ENCODE peak calls at places on chromosomes 16 and 17, in eight cellular contexts. N, E, K, R, W, T, U and Y are unnamed samples.

GRCh38 chr16:57023541-57024249 is 34.3 kb downstream of the NLRC5 start:
- DNase-seq in N (no peak), E (no peak), K (peak; percentile 74), R (no peak), W (no peak), T (peak; percentile 77), U (peak; percentile 88), Y (no peak)

GRCh38 chr17:59838196-59838911 is 54.4 kb downstream of the TUBD1 start:
- DNase-seq in N (no peak), E (no peak), K (no peak), R (no peak), W (no peak), T (no peak), U (no peak), Y (no peak)

GRCh38 chr17:77558846-77559626 is 399.5 kb upstream of the TNRC6C start:
- DNase-seq in N (no peak), E (no peak), K (no peak), R (no peak), W (no peak), T (no peak), U (no peak), Y (no peak)

GRCh38 chr16:19885456-19886060 is 910 bp upstream of the GPRC5B start:
- DNase-seq in N (no peak), E (no peak), K (no peak), R (no peak), W (peak; percentile 49), T (no peak), U (no peak), Y (no peak)

GRCh38 chr17:50352072-50352692 is 6.3 kb downstream of the XYLT2 start:
- DNase-seq in N (no peak), E (no peak), K (no peak), R (no peak), W (no peak), T (no peak), U (no peak), Y (no peak)

GRCh38 chr17:59372138-59372751 is 40.8 kb downstream of the YPEL2 start:
- DNase-seq in N (no peak), E (no peak), K (no peak), R (peak; percentile 68), W (peak; percentile 65), T (no peak), U (no peak), Y (no peak)

GRCh38 chr17:76866774-76867577 is 1.2 kb upstream of the MGAT5B start:
- DNase-seq in N (no peak), E (no peak), K (no peak), R (no peak), W (no peak), T (no peak), U (no peak), Y (no peak)

GRCh38 chr16:57999366-57999970 is 1.0 kb downstream of the ZNF319 start:
- DNase-seq in N (no peak), E (no peak), K (peak; percentile 29), R (peak; percentile 63), W (no peak), T (peak; percentile 17), U (peak; percentile 37), Y (peak; percentile 13)

GRCh38 chr16:66416981-66417700 is 10.0 kb upstream of the BEAN1 start:
- DNase-seq in N (no peak), E (no peak), K (no peak), R (no peak), W (no peak), T (no peak), U (no peak), Y (no peak)

GRCh38 chr16:89921699-89922476 is 1.3 kb upstream of the TUBB3 start:
- DNase-seq in N (peak; percentile 90), E (no peak), K (no peak), R (peak; percentile 58), W (no peak), T (no peak), U (no peak), Y (no peak)

GRCh38 chr16:70684146-70685060 is 1.4 kb downstream of the MTSS2 start:
- DNase-seq in N (no peak), E (no peak), K (no peak), R (no peak), W (no peak), T (no peak), U (no peak), Y (no peak)

GRCh38 chr16:52497067-52497816 is 49.7 kb downstream of the TOX3 start:
- DNase-seq in N (no peak), E (peak; percentile 91), K (no peak), R (no peak), W (no peak), T (no peak), U (no peak), Y (no peak)

GRCh38 chr17:50209472-50210248 is 8.2 kb upstream of the COL1A1 start:
- DNase-seq in N (peak; percentile 94), E (no peak), K (no peak), R (no peak), W (peak; percentile 25), T (no peak), U (no peak), Y (no peak)

GRCh38 chr17:28338056-28338768 is 2.7 kb downstream of the TNFAIP1 start:
- DNase-seq in N (no peak), E (no peak), K (no peak), R (no peak), W (no peak), T (no peak), U (no peak), Y (no peak)

GRCh38 chr16:23216658-23217246 is 34.2 kb downstream of the SCNN1G start:
- DNase-seq in N (no peak), E (no peak), K (no peak), R (no peak), W (no peak), T (no peak), U (no peak), Y (no peak)

GRCh38 chr16:88807626-88808453 is 3.9 kb downstream of the APRT start:
- DNase-seq in N (no peak), E (no peak), K (no peak), R (no peak), W (no peak), T (no peak), U (no peak), Y (no peak)